ENCODE peak calls at places on chromosomes 7 and 10, in seven cellular contexts. B is activated naive CD4-positive, alpha-beta T cell treated with anti-CD3 and anti-CD28 coated beads, Interleukin-2, amount 50 U/mL, for 72 hours; H is memory B cell; X is NCI-H1436; R is CD4-positive, alpha-beta T cell; A is GM13977; W is natural killer cell. M is an unnamed sample.

GRCh38 chr7:4189151-4189570 is 492.9 kb upstream of the FOXK1 start:
- DNase-seq in B (no peak), H (no peak), X (no peak), R (no peak), A (no peak), W (no peak), M (no peak)

GRCh38 chr7:80916770-80917681 is 1.8 kb downstream of the SEMA3C start:
- DNase-seq in B (no peak), H (no peak), X (no peak), R (no peak), A (no peak), W (no peak), M (no peak)

GRCh38 chr7:116212859-116213258 is 2.5 kb downstream of the TES start:
- DNase-seq in B (no peak), H (no peak), X (no peak), R (no peak), A (no peak), W (no peak), M (no peak)

GRCh38 chr7:24038993-24039392 is 245.0 kb upstream of the NPY start:
- DNase-seq in B (no peak), H (no peak), X (peak; percentile 81), R (no peak), A (no peak), W (no peak), M (no peak)

GRCh38 chr10:43077421-43078171 is 727 bp downstream of the RET start:
- DNase-seq in B (no peak), H (no peak), X (no peak), R (no peak), A (no peak), W (no peak), M (no peak)

GRCh38 chr10:111856631-111857030 is 326.9 kb downstream of the GPAM start:
- DNase-seq in B (no peak), H (no peak), X (no peak), R (no peak), A (no peak), W (no peak), M (no peak)

GRCh38 chr10:131354380-131354779 is 42.9 kb upstream of the TCERG1L start:
- DNase-seq in B (no peak), H (no peak), X (no peak), R (no peak), A (no peak), W (no peak), M (no peak)

GRCh38 chr10:51201947-51202346 is 127.7 kb downstream of the PRKG1 start:
- DNase-seq in B (no peak), H (no peak), X (no peak), R (no peak), A (no peak), W (no peak), M (no peak)

GRCh38 chr10:118251791-118252190 is 90.3 kb downstream of the FAM204A start:
- DNase-seq in B (no peak), H (no peak), X (no peak), R (no peak), A (no peak), W (no peak), M (no peak)

GRCh38 chr7:151858456-151858855 is 18.5 kb downstream of the PRKAG2 start:
- DNase-seq in B (no peak), H (no peak), X (no peak), R (no peak), A (no peak), W (no peak), M (no peak)

GRCh38 chr7:117435475-117436043 is 8.3 kb upstream of the ASZ1 start:
- DNase-seq in B (no peak), H (no peak), X (no peak), R (no peak), A (peak; percentile 60), W (no peak), M (no peak)

GRCh38 chr10:78870458-78870857 is 198.3 kb upstream of the ZMIZ1 start:
- DNase-seq in B (no peak), H (no peak), X (no peak), R (no peak), A (no peak), W (no peak), M (no peak)

GRCh38 chr10:70513848-70514309 is 35.3 kb downstream of the PALD1 start:
- DNase-seq in B (peak; percentile 63), H (no peak), X (peak; percentile 1), R (no peak), A (peak; percentile 88), W (no peak), M (no peak)

GRCh38 chr7:110827287-110827855 is 263.6 kb upstream of the LRRN3 start:
- DNase-seq in B (no peak), H (no peak), X (no peak), R (no peak), A (no peak), W (no peak), M (no peak)